ENCODE peak calls at places on chromosomes 4 and X, in ten cellular contexts. One of them, this sample, is unnamed. For H3K36me3, the result is how much of the 10 kb centered on the place peaks cover.

GRCh38 chrX:130028196-130028595 is 45.8 kb downstream of the BCORL1 start:
- DNase-seq in NT2/D1: no peak
- DNase-seq in right lobe of liver: no peak
- DNase-seq in tibial artery: no peak
- DNase-seq in BJ: peak
- DNase-seq in HAP-1: no peak
- DNase-seq in ovary: no peak
- DNase-seq in PC-3: peak
- DNase-seq in left lung: no peak
- DNase-seq in CD4-positive, alpha-beta memory T cell: peak
- DNase-seq in this sample: peak

GRCh38 chr4:6002926-6003325 is 15.3 kb downstream of the C4orf50 start:
- DNase-seq in NT2/D1: no peak
- DNase-seq in CD4-positive, alpha-beta memory T cell: no peak
- DNase-seq in tibial artery: peak
- DNase-seq in left lung: no peak
- DNase-seq in right lobe of liver: no peak
- DNase-seq in PC-3: no peak
- DNase-seq in BJ: no peak
- DNase-seq in ovary: no peak
- DNase-seq in HAP-1: no peak
- DNase-seq in this sample: no peak

GRCh38 chr4:1245481-1246051 is 3.4 kb downstream of the CTBP1 start:
- DNase-seq in right lobe of liver: no peak
- DNase-seq in CD4-positive, alpha-beta memory T cell: no peak
- DNase-seq in ovary: no peak
- DNase-seq in BJ: no peak
- DNase-seq in NT2/D1: no peak
- DNase-seq in left lung: no peak
- DNase-seq in PC-3: no peak
- DNase-seq in tibial artery: peak
- DNase-seq in HAP-1: no peak
- DNase-seq in this sample: peak

GRCh38 chr4:109378511-109378910 is 55.1 kb upstream of the SEC24B start:
- DNase-seq in NT2/D1: no peak
- DNase-seq in BJ: no peak
- DNase-seq in PC-3: no peak
- DNase-seq in HAP-1: no peak
- DNase-seq in ovary: no peak
- DNase-seq in right lobe of liver: no peak
- DNase-seq in CD4-positive, alpha-beta memory T cell: no peak
- DNase-seq in tibial artery: no peak
- DNase-seq in left lung: no peak
- DNase-seq in this sample: no peak

GRCh38 chr4:7660176-7660540 is 225.4 kb upstream of the PSAPL1 start:
- DNase-seq in CD4-positive, alpha-beta memory T cell: no peak
- DNase-seq in ovary: no peak
- DNase-seq in left lung: no peak
- DNase-seq in tibial artery: no peak
- DNase-seq in NT2/D1: no peak
- DNase-seq in HAP-1: no peak
- DNase-seq in right lobe of liver: no peak
- DNase-seq in BJ: no peak
- DNase-seq in PC-3: no peak
- DNase-seq in this sample: peak

GRCh38 chr4:55636622-55636999 is 513 bp upstream of the NMU start:
- DNase-seq in HAP-1: no peak
- DNase-seq in NT2/D1: no peak
- DNase-seq in BJ: no peak
- DNase-seq in CD4-positive, alpha-beta memory T cell: no peak
- DNase-seq in right lobe of liver: no peak
- DNase-seq in PC-3: no peak
- DNase-seq in ovary: no peak
- DNase-seq in left lung: no peak
- DNase-seq in tibial artery: no peak
- DNase-seq in this sample: no peak

GRCh38 chr4:40199999-40200880 is 3.4 kb downstream of the RHOH start:
- DNase-seq in BJ: no peak
- DNase-seq in ovary: no peak
- DNase-seq in PC-3: no peak
- DNase-seq in NT2/D1: no peak
- DNase-seq in tibial artery: no peak
- DNase-seq in right lobe of liver: no peak
- DNase-seq in HAP-1: no peak
- DNase-seq in left lung: peak
- DNase-seq in CD4-positive, alpha-beta memory T cell: peak
- DNase-seq in this sample: no peak

GRCh38 chr4:40515398-40516293 is 114.0 kb downstream of the RBM47 start:
- DNase-seq in ovary: no peak
- DNase-seq in BJ: no peak
- DNase-seq in PC-3: peak
- DNase-seq in NT2/D1: no peak
- DNase-seq in tibial artery: no peak
- DNase-seq in left lung: peak
- DNase-seq in right lobe of liver: peak
- DNase-seq in HAP-1: no peak
- DNase-seq in CD4-positive, alpha-beta memory T cell: no peak
- DNase-seq in this sample: no peak

GRCh38 chr4:8225704-8226443 is 26.8 kb downstream of the SH3TC1 start:
- DNase-seq in HAP-1: no peak
- DNase-seq in NT2/D1: peak
- DNase-seq in tibial artery: no peak
- DNase-seq in right lobe of liver: no peak
- DNase-seq in ovary: no peak
- DNase-seq in BJ: no peak
- DNase-seq in left lung: no peak
- DNase-seq in PC-3: no peak
- DNase-seq in CD4-positive, alpha-beta memory T cell: no peak
- DNase-seq in this sample: peak

GRCh38 chr4:16122225-16122624 is 38.4 kb upstream of the PROM1 start:
- DNase-seq in BJ: no peak
- DNase-seq in tibial artery: no peak
- DNase-seq in CD4-positive, alpha-beta memory T cell: no peak
- DNase-seq in ovary: no peak
- DNase-seq in left lung: no peak
- DNase-seq in PC-3: no peak
- DNase-seq in NT2/D1: no peak
- DNase-seq in HAP-1: no peak
- DNase-seq in right lobe of liver: no peak
- DNase-seq in this sample: no peak

GRCh38 chrX:40449396-40449795 is 131.4 kb upstream of the ATP6AP2 start:
- DNase-seq in CD4-positive, alpha-beta memory T cell: no peak
- DNase-seq in HAP-1: no peak
- DNase-seq in NT2/D1: no peak
- DNase-seq in ovary: no peak
- DNase-seq in PC-3: no peak
- DNase-seq in tibial artery: no peak
- DNase-seq in BJ: no peak
- DNase-seq in right lobe of liver: no peak
- DNase-seq in left lung: no peak
- DNase-seq in this sample: no peak

GRCh38 chr4:2944882-2945526 is 18.2 kb downstream of the NOP14 start:
- DNase-seq in left lung: no peak
- DNase-seq in PC-3: no peak
- DNase-seq in ovary: no peak
- DNase-seq in NT2/D1: no peak
- DNase-seq in tibial artery: no peak
- DNase-seq in HAP-1: no peak
- DNase-seq in right lobe of liver: peak
- DNase-seq in CD4-positive, alpha-beta memory T cell: no peak
- DNase-seq in BJ: no peak
- DNase-seq in this sample: peak

GRCh38 chr4:2947926-2948325 is 15.3 kb downstream of the NOP14 start:
- DNase-seq in CD4-positive, alpha-beta memory T cell: no peak
- DNase-seq in tibial artery: no peak
- DNase-seq in HAP-1: no peak
- DNase-seq in left lung: no peak
- DNase-seq in BJ: no peak
- DNase-seq in NT2/D1: no peak
- DNase-seq in ovary: no peak
- DNase-seq in right lobe of liver: peak
- DNase-seq in PC-3: no peak
- DNase-seq in this sample: peak

GRCh38 chr4:2948895-2949781 is 14.1 kb downstream of the NOP14 start:
- DNase-seq in left lung: no peak
- DNase-seq in HAP-1: no peak
- DNase-seq in ovary: no peak
- DNase-seq in right lobe of liver: peak
- DNase-seq in tibial artery: no peak
- DNase-seq in PC-3: peak
- DNase-seq in BJ: no peak
- DNase-seq in NT2/D1: no peak
- DNase-seq in CD4-positive, alpha-beta memory T cell: no peak
- DNase-seq in this sample: no peak

GRCh38 chr4:2949782-2950125 is 13.5 kb downstream of the NOP14 start:
- DNase-seq in ovary: no peak
- DNase-seq in right lobe of liver: peak
- DNase-seq in PC-3: no peak
- DNase-seq in BJ: no peak
- DNase-seq in CD4-positive, alpha-beta memory T cell: no peak
- DNase-seq in HAP-1: no peak
- DNase-seq in left lung: no peak
- DNase-seq in NT2/D1: no peak
- DNase-seq in tibial artery: no peak
- DNase-seq in this sample: peak

GRCh38 chr4:2946812-2947600 is 16.2 kb downstream of the NOP14 start:
- DNase-seq in HAP-1: no peak
- DNase-seq in NT2/D1: no peak
- DNase-seq in BJ: no peak
- DNase-seq in ovary: no peak
- DNase-seq in tibial artery: no peak
- DNase-seq in right lobe of liver: peak
- DNase-seq in left lung: no peak
- DNase-seq in PC-3: no peak
- DNase-seq in CD4-positive, alpha-beta memory T cell: no peak
- DNase-seq in this sample: peak
- H3K36me3 ChIP-seq in HAP-1: half or more
- H3K36me3 ChIP-seq in NT2/D1: half or more
- H3K36me3 ChIP-seq in BJ: half or more
- H3K36me3 ChIP-seq in ovary: under half
- H3K36me3 ChIP-seq in tibial artery: half or more
- H3K36me3 ChIP-seq in right lobe of liver: under half
- H3K36me3 ChIP-seq in left lung: under half
- H3K36me3 ChIP-seq in PC-3: under half
- H3K36me3 ChIP-seq in CD4-positive, alpha-beta memory T cell: half or more
- H3K36me3 ChIP-seq in this sample: half or more

DNA sequence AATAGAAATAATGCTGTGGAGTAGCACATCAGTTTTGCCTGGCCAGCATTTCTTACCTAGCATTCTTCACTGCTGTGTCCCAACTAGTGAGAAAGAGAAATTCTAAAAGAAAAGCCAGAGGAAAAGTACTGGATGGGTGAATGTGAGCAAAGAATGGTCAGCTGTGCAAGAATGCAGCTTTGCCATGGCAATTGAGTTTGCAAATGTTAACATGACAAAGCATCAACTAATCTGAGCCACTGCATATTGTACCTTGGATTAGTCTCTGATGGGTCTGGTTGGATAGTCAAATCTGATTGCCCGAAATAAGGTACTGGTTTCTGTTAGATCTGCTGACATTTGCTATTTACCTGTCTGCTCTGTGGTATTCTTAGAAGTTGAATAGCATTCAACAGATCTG is 38.7 kb downstream of the ADD1 start:
- DNase-seq in NT2/D1: peak
- DNase-seq in CD4-positive, alpha-beta memory T cell: no peak
- DNase-seq in HAP-1: peak
- DNase-seq in BJ: no peak
- DNase-seq in right lobe of liver: no peak
- DNase-seq in left lung: no peak
- DNase-seq in ovary: no peak
- DNase-seq in tibial artery: no peak
- DNase-seq in PC-3: no peak
- DNase-seq in this sample: no peak
- H3K36me3 ChIP-seq in NT2/D1: half or more
- H3K36me3 ChIP-seq in CD4-positive, alpha-beta memory T cell: half or more
- H3K36me3 ChIP-seq in HAP-1: under half
- H3K36me3 ChIP-seq in BJ: under half
- H3K36me3 ChIP-seq in right lobe of liver: under half
- H3K36me3 ChIP-seq in left lung: under half
- H3K36me3 ChIP-seq in ovary: under half
- H3K36me3 ChIP-seq in tibial artery: under half
- H3K36me3 ChIP-seq in PC-3: under half
- H3K36me3 ChIP-seq in this sample: under half

GRCh38 chr4:185309770-185310169 is 86.0 kb downstream of the LRP2BP start:
- DNase-seq in left lung: no peak
- DNase-seq in BJ: no peak
- DNase-seq in ovary: no peak
- DNase-seq in CD4-positive, alpha-beta memory T cell: no peak
- DNase-seq in tibial artery: no peak
- DNase-seq in right lobe of liver: no peak
- DNase-seq in NT2/D1: no peak
- DNase-seq in PC-3: no peak
- DNase-seq in HAP-1: no peak
- DNase-seq in this sample: no peak

GRCh38 chr4:185305979-185306442 is 89.7 kb downstream of the LRP2BP start:
- DNase-seq in PC-3: peak
- DNase-seq in CD4-positive, alpha-beta memory T cell: no peak
- DNase-seq in left lung: no peak
- DNase-seq in tibial artery: no peak
- DNase-seq in ovary: no peak
- DNase-seq in HAP-1: peak
- DNase-seq in BJ: peak
- DNase-seq in NT2/D1: peak
- DNase-seq in right lobe of liver: no peak
- DNase-seq in this sample: no peak

GRCh38 chr4:185307136-185307950 is 88.4 kb downstream of the LRP2BP start:
- DNase-seq in right lobe of liver: no peak
- DNase-seq in left lung: no peak
- DNase-seq in PC-3: peak
- DNase-seq in NT2/D1: peak
- DNase-seq in HAP-1: no peak
- DNase-seq in tibial artery: no peak
- DNase-seq in CD4-positive, alpha-beta memory T cell: no peak
- DNase-seq in BJ: no peak
- DNase-seq in ovary: no peak
- DNase-seq in this sample: no peak

GRCh38 chr4:185312699-185313098 is 83.0 kb downstream of the LRP2BP start:
- DNase-seq in tibial artery: no peak
- DNase-seq in left lung: no peak
- DNase-seq in NT2/D1: no peak
- DNase-seq in right lobe of liver: no peak
- DNase-seq in ovary: no peak
- DNase-seq in BJ: no peak
- DNase-seq in CD4-positive, alpha-beta memory T cell: no peak
- DNase-seq in PC-3: no peak
- DNase-seq in HAP-1: no peak
- DNase-seq in this sample: no peak

GRCh38 chr4:185311113-185311888 is 84.4 kb downstream of the LRP2BP start:
- DNase-seq in BJ: no peak
- DNase-seq in ovary: no peak
- DNase-seq in left lung: no peak
- DNase-seq in HAP-1: no peak
- DNase-seq in right lobe of liver: no peak
- DNase-seq in PC-3: no peak
- DNase-seq in NT2/D1: no peak
- DNase-seq in CD4-positive, alpha-beta memory T cell: no peak
- DNase-seq in tibial artery: no peak
- DNase-seq in this sample: no peak
- H3K36me3 ChIP-seq in BJ: under half
- H3K36me3 ChIP-seq in ovary: under half
- H3K36me3 ChIP-seq in left lung: under half
- H3K36me3 ChIP-seq in HAP-1: under half
- H3K36me3 ChIP-seq in right lobe of liver: under half
- H3K36me3 ChIP-seq in PC-3: under half
- H3K36me3 ChIP-seq in NT2/D1: under half
- H3K36me3 ChIP-seq in CD4-positive, alpha-beta memory T cell: under half
- H3K36me3 ChIP-seq in tibial artery: under half
- H3K36me3 ChIP-seq in this sample: half or more

GRCh38 chr4:133162941-133163340 is 13.8 kb downstream of the PCDH10 start:
- DNase-seq in left lung: no peak
- DNase-seq in PC-3: no peak
- DNase-seq in NT2/D1: no peak
- DNase-seq in right lobe of liver: no peak
- DNase-seq in ovary: no peak
- DNase-seq in tibial artery: no peak
- DNase-seq in BJ: no peak
- DNase-seq in CD4-positive, alpha-beta memory T cell: no peak
- DNase-seq in HAP-1: no peak
- DNase-seq in this sample: no peak
- H3K36me3 ChIP-seq in left lung: under half
- H3K36me3 ChIP-seq in PC-3: under half
- H3K36me3 ChIP-seq in NT2/D1: under half
- H3K36me3 ChIP-seq in right lobe of liver: under half
- H3K36me3 ChIP-seq in ovary: under half
- H3K36me3 ChIP-seq in tibial artery: under half
- H3K36me3 ChIP-seq in BJ: under half
- H3K36me3 ChIP-seq in CD4-positive, alpha-beta memory T cell: under half
- H3K36me3 ChIP-seq in HAP-1: under half
- H3K36me3 ChIP-seq in this sample: under half

This sample was measured in spleen.